ENCODE peak calls at places on chromosomes 7 and 10, in eight cellular contexts. One of them, this sample, is unnamed.
A peak's percentile ranks its signal among the peaks of the same experiment; 100 is the strongest.

GRCh38 chr10:66246177-66246576 is 679.7 kb upstream of the LRRTM3 start:
- DNase-seq in mammary epithelial cell: no peak
- DNase-seq in HuH-7.5: no peak
- DNase-seq in fibroblast of lung: no peak
- DNase-seq in tibial nerve: no peak
- DNase-seq in AG09309: no peak
- DNase-seq in CD4-positive, alpha-beta T cell: no peak
- DNase-seq in M059J: no peak
- DNase-seq in this sample: no peak

GRCh38 chr7:28458732-28459131 is 46.4 kb downstream of the CREB5 start:
- DNase-seq in HuH-7.5: no peak
- DNase-seq in AG09309: no peak
- DNase-seq in tibial nerve: no peak
- DNase-seq in mammary epithelial cell: no peak
- DNase-seq in fibroblast of lung: no peak
- DNase-seq in CD4-positive, alpha-beta T cell: no peak
- DNase-seq in M059J: no peak
- DNase-seq in this sample: no peak

GRCh38 chr7:30143748-30144251 is 9.0 kb downstream of the MTURN start:
- DNase-seq in CD4-positive, alpha-beta T cell: no peak
- DNase-seq in M059J: peak; percentile 76
- DNase-seq in mammary epithelial cell: peak; percentile 85
- DNase-seq in fibroblast of lung: peak; percentile 59
- DNase-seq in tibial nerve: no peak
- DNase-seq in HuH-7.5: no peak
- DNase-seq in AG09309: no peak
- DNase-seq in this sample: no peak

GRCh38 chr10:27743736-27744477 is 1.7 kb downstream of the MKX start:
- DNase-seq in AG09309: no peak
- DNase-seq in fibroblast of lung: no peak
- DNase-seq in HuH-7.5: no peak
- DNase-seq in CD4-positive, alpha-beta T cell: no peak
- DNase-seq in M059J: peak; percentile 25
- DNase-seq in mammary epithelial cell: peak; percentile 20
- DNase-seq in tibial nerve: no peak
- DNase-seq in this sample: no peak

GRCh38 chr10:19819419-19820033 is 3.3 kb downstream of the PLXDC2 start:
- DNase-seq in AG09309: no peak
- DNase-seq in CD4-positive, alpha-beta T cell: no peak
- DNase-seq in mammary epithelial cell: peak; percentile 76
- DNase-seq in tibial nerve: no peak
- DNase-seq in fibroblast of lung: peak; percentile 34
- DNase-seq in M059J: peak; percentile 31
- DNase-seq in HuH-7.5: no peak
- DNase-seq in this sample: no peak

GRCh38 chr10:90326498-90327267 is 531.2 kb downstream of the HTR7 start:
- DNase-seq in AG09309: no peak
- DNase-seq in HuH-7.5: no peak
- DNase-seq in fibroblast of lung: peak; percentile 82
- DNase-seq in tibial nerve: no peak
- DNase-seq in mammary epithelial cell: peak; percentile 71
- DNase-seq in M059J: peak; percentile 80
- DNase-seq in CD4-positive, alpha-beta T cell: no peak
- DNase-seq in this sample: peak; percentile 46

GRCh38 chr10:100655760-100656421 is 89.5 kb upstream of the PAX2 start:
- DNase-seq in AG09309: no peak
- DNase-seq in CD4-positive, alpha-beta T cell: no peak
- DNase-seq in M059J: no peak
- DNase-seq in tibial nerve: no peak
- DNase-seq in HuH-7.5: no peak
- DNase-seq in fibroblast of lung: no peak
- DNase-seq in mammary epithelial cell: no peak
- DNase-seq in this sample: no peak

GRCh38 chr10:63593576-63593975 is 72.4 kb downstream of the REEP3 start:
- DNase-seq in M059J: peak; percentile 5
- DNase-seq in fibroblast of lung: peak; percentile 33
- DNase-seq in CD4-positive, alpha-beta T cell: no peak
- DNase-seq in HuH-7.5: no peak
- DNase-seq in tibial nerve: no peak
- DNase-seq in mammary epithelial cell: no peak
- DNase-seq in AG09309: no peak
- DNase-seq in this sample: no peak

GRCh38 chr7:124752310-124752709 is 13.3 kb downstream of the GPR37 start:
- DNase-seq in tibial nerve: no peak
- DNase-seq in HuH-7.5: no peak
- DNase-seq in mammary epithelial cell: no peak
- DNase-seq in fibroblast of lung: peak; percentile 71
- DNase-seq in M059J: peak; percentile 19
- DNase-seq in CD4-positive, alpha-beta T cell: no peak
- DNase-seq in AG09309: no peak
- DNase-seq in this sample: no peak

GRCh38 chr7:90655566-90655965 is 59.4 kb downstream of the CDK14 start:
- DNase-seq in AG09309: peak; percentile 70
- DNase-seq in HuH-7.5: no peak
- DNase-seq in CD4-positive, alpha-beta T cell: no peak
- DNase-seq in mammary epithelial cell: peak; percentile 80
- DNase-seq in tibial nerve: no peak
- DNase-seq in M059J: peak; percentile 87
- DNase-seq in fibroblast of lung: peak; percentile 97
- DNase-seq in this sample: peak; percentile 31

GRCh38 chr7:152054377-152055230 is 29.1 kb downstream of the GALNT11 start:
- DNase-seq in tibial nerve: no peak
- DNase-seq in M059J: no peak
- DNase-seq in HuH-7.5: no peak
- DNase-seq in fibroblast of lung: peak; percentile 85
- DNase-seq in AG09309: peak; percentile 55
- DNase-seq in CD4-positive, alpha-beta T cell: no peak
- DNase-seq in mammary epithelial cell: peak; percentile 36
- DNase-seq in this sample: no peak

GRCh38 chr10:6650580-6650979 is 70.5 kb upstream of the PRKCQ start:
- DNase-seq in mammary epithelial cell: no peak
- DNase-seq in tibial nerve: no peak
- DNase-seq in CD4-positive, alpha-beta T cell: no peak
- DNase-seq in HuH-7.5: no peak
- DNase-seq in fibroblast of lung: no peak
- DNase-seq in AG09309: no peak
- DNase-seq in M059J: no peak
- DNase-seq in this sample: no peak

GRCh38 chr7:93985101-93985500 is 19.1 kb downstream of the BET1 start:
- DNase-seq in CD4-positive, alpha-beta T cell: no peak
- DNase-seq in mammary epithelial cell: no peak
- DNase-seq in AG09309: no peak
- DNase-seq in fibroblast of lung: no peak
- DNase-seq in HuH-7.5: no peak
- DNase-seq in M059J: no peak
- DNase-seq in tibial nerve: no peak
- DNase-seq in this sample: no peak

GRCh38 chr7:110442386-110442837 is 648.5 kb upstream of the LRRN3 start:
- DNase-seq in fibroblast of lung: no peak
- DNase-seq in AG09309: no peak
- DNase-seq in CD4-positive, alpha-beta T cell: no peak
- DNase-seq in HuH-7.5: peak; percentile 37
- DNase-seq in mammary epithelial cell: peak; percentile 40
- DNase-seq in tibial nerve: no peak
- DNase-seq in M059J: peak; percentile 4
- DNase-seq in this sample: peak; percentile 16

GRCh38 chr10:90930070-90930837 is 9.4 kb upstream of the ANKRD1 start:
- DNase-seq in mammary epithelial cell: peak; percentile 14
- DNase-seq in fibroblast of lung: peak; percentile 89
- DNase-seq in tibial nerve: no peak
- DNase-seq in AG09309: peak; percentile 78
- DNase-seq in M059J: peak; percentile 93
- DNase-seq in CD4-positive, alpha-beta T cell: no peak
- DNase-seq in HuH-7.5: no peak
- DNase-seq in this sample: no peak

GRCh38 chr7:85405016-85405415 is 218.2 kb upstream of the SEMA3D start:
- DNase-seq in AG09309: no peak
- DNase-seq in mammary epithelial cell: no peak
- DNase-seq in fibroblast of lung: no peak
- DNase-seq in HuH-7.5: no peak
- DNase-seq in M059J: no peak
- DNase-seq in CD4-positive, alpha-beta T cell: no peak
- DNase-seq in tibial nerve: no peak
- DNase-seq in this sample: no peak

GRCh38 chr7:2668401-2668800 is 19.6 kb upstream of the AMZ1 start:
- DNase-seq in CD4-positive, alpha-beta T cell: no peak
- DNase-seq in mammary epithelial cell: no peak
- DNase-seq in M059J: peak; percentile 64
- DNase-seq in AG09309: no peak
- DNase-seq in fibroblast of lung: peak; percentile 60
- DNase-seq in tibial nerve: no peak
- DNase-seq in HuH-7.5: no peak
- DNase-seq in this sample: no peak

GRCh38 chr7:143126146-143126545 is 5.7 kb upstream of the PIP start:
- DNase-seq in HuH-7.5: no peak
- DNase-seq in tibial nerve: no peak
- DNase-seq in mammary epithelial cell: peak; percentile 28
- DNase-seq in AG09309: peak; percentile 11
- DNase-seq in fibroblast of lung: no peak
- DNase-seq in M059J: no peak
- DNase-seq in CD4-positive, alpha-beta T cell: no peak
- DNase-seq in this sample: peak; percentile 60

GRCh38 chr10:11416974-11417373 is 194.5 kb downstream of the USP6NL start:
- DNase-seq in tibial nerve: no peak
- DNase-seq in fibroblast of lung: no peak
- DNase-seq in mammary epithelial cell: no peak
- DNase-seq in M059J: no peak
- DNase-seq in CD4-positive, alpha-beta T cell: no peak
- DNase-seq in AG09309: no peak
- DNase-seq in HuH-7.5: no peak
- DNase-seq in this sample: no peak

GRCh38 chr7:80764132-80764531 is 125.7 kb downstream of the CD36 start:
- DNase-seq in HuH-7.5: no peak
- DNase-seq in AG09309: no peak
- DNase-seq in tibial nerve: no peak
- DNase-seq in CD4-positive, alpha-beta T cell: no peak
- DNase-seq in mammary epithelial cell: no peak
- DNase-seq in M059J: no peak
- DNase-seq in fibroblast of lung: peak; percentile 78
- DNase-seq in this sample: no peak

GRCh38 chr10:52410916-52411315 is 96.8 kb downstream of the DKK1 start:
- DNase-seq in fibroblast of lung: peak; percentile 2
- DNase-seq in tibial nerve: no peak
- DNase-seq in CD4-positive, alpha-beta T cell: no peak
- DNase-seq in mammary epithelial cell: no peak
- DNase-seq in AG09309: no peak
- DNase-seq in M059J: no peak
- DNase-seq in HuH-7.5: no peak
- DNase-seq in this sample: no peak

GRCh38 chr7:127892488-127893314 is 138.5 kb downstream of the LRRC4 start:
- DNase-seq in HuH-7.5: no peak
- DNase-seq in mammary epithelial cell: no peak
- DNase-seq in tibial nerve: no peak
- DNase-seq in fibroblast of lung: no peak
- DNase-seq in AG09309: no peak
- DNase-seq in CD4-positive, alpha-beta T cell: no peak
- DNase-seq in M059J: no peak
- DNase-seq in this sample: no peak

This sample was measured in epithelial cell of prostate.